ENCODE peak calls at places on chromosomes 2 and 18, in eight cellular contexts. N is HCT116, J is GM23248, Z is OCI-LY7, L is PC-3, R is hepatocyte, G is SK-N-SH, D is MM.1S. T is an unnamed sample. For H3K9me3 and H3K4me1, the result is how much of the 10 kb centered on the place peaks cover.

GRCh38 chr2:66875941-66876462 is 441.1 kb downstream of the MEIS1 start:
- DNase-seq in Z (no peak), J (no peak), R (no peak), L (no peak), G (no peak), D (no peak), N (no peak), T (no peak)

GRCh38 chr18:8765692-8766463 is 60.5 kb downstream of the MTCL1 start:
- DNase-seq in N (peak), L (no peak), D (no peak), Z (no peak), J (peak), R (peak), G (peak), T (no peak)

GRCh38 chr2:39689876-39690275 is 24.2 kb downstream of the TMEM178A start:
- DNase-seq in N (no peak), J (no peak), G (no peak), Z (no peak), L (peak), R (no peak), D (no peak), T (no peak)

GRCh38 chr2:217270801-217271121 is 410.9 kb upstream of the TNP1 start:
- DNase-seq in R (no peak), L (no peak), D (no peak), Z (no peak), N (no peak), G (no peak), J (peak), T (no peak)

GRCh38 chr2:183123117-183123958 is 905 bp upstream of the NUP35 start:
- DNase-seq in J (peak), Z (no peak), N (no peak), G (peak), R (no peak), D (no peak), L (no peak), T (no peak)

GRCh38 chr2:100376836-100377235 is 40.6 kb downstream of the CHST10 start:
- DNase-seq in D (no peak), Z (no peak), N (no peak), L (no peak), J (no peak), R (no peak), G (no peak), T (no peak)

GRCh38 chr2:8753609-8754008 is 71.8 kb downstream of the ID2 start:
- DNase-seq in Z (no peak), J (no peak), R (no peak), N (no peak), L (no peak), D (peak), G (no peak), T (no peak)

GRCh38 chr2:111119004-111119846 is 1.5 kb upstream of the BCL2L11 start:
- DNase-seq in L (no peak), N (no peak), Z (peak), G (no peak), R (peak), J (peak), D (no peak), T (peak)

GRCh38 chr2:209933499-209934458 is 68.7 kb upstream of the RPE start:
- DNase-seq in N (no peak), G (no peak), D (no peak), Z (no peak), L (peak), J (peak), R (peak), T (no peak)

GRCh38 chr18:59884331-59884730 is 15.5 kb upstream of the PMAIP1 start:
- DNase-seq in D (no peak), Z (no peak), J (no peak), N (no peak), L (no peak), G (no peak), R (no peak), T (no peak)

GRCh38 chr2:37415128-37415817 is 70.8 kb downstream of the QPCT start:
- DNase-seq in J (peak), L (peak), G (peak), R (peak), N (no peak), Z (no peak), D (no peak), T (no peak)

GRCh38 chr18:56789004-56789888 is 138.1 kb downstream of the WDR7 start:
- DNase-seq in L (peak), R (peak), G (peak), D (peak), J (peak), Z (peak), N (peak), T (peak)

GRCh38 chr2:127637236-127637630 is 8.7 kb upstream of the GPR17 start:
- DNase-seq in J (no peak), N (no peak), G (no peak), L (no peak), D (no peak), R (no peak), Z (no peak), T (no peak)

GRCh38 chr2:98586466-98587140 is 21.7 kb downstream of the COA5 start:
- DNase-seq in G (no peak), J (no peak), R (no peak), Z (no peak), D (no peak), N (no peak), L (no peak), T (no peak)

GRCh38 chr2:112888350-112888749 is 22.6 kb upstream of the IL37 start:
- DNase-seq in G (no peak), L (no peak), Z (no peak), D (peak), R (no peak), N (no peak), J (no peak), T (no peak)

GRCh38 chr18:29154196-29154757 is 977.3 kb upstream of the CDH2 start:
- DNase-seq in Z (no peak), D (no peak), G (no peak), J (peak), R (no peak), L (no peak), N (no peak), T (no peak)

GRCh38 chr2:74548285-74548918 is 5.3 kb downstream of the LOXL3 start:
- DNase-seq in Z (no peak), R (no peak), D (no peak), N (no peak), J (peak), G (peak), L (no peak), T (peak)

GRCh38 chr2:156845806-156846558 is 409.8 kb downstream of the GPD2 start:
- DNase-seq in G (no peak), J (no peak), L (peak), D (no peak), N (no peak), R (no peak), Z (no peak), T (no peak)

GRCh38 chr2:232988444-232988843 is 24.6 kb downstream of the NGEF start:
- DNase-seq in Z (no peak), D (no peak), G (no peak), R (peak), N (peak), J (peak), L (peak), T (no peak)

GRCh38 chr2:108315408-108316193 is 26.9 kb downstream of the SULT1C2 start:
- DNase-seq in Z (no peak), G (no peak), D (no peak), L (peak), N (no peak), R (peak), J (no peak), T (no peak)

GRCh38 chr2:219398721-219399333 is 11.1 kb upstream of the DNPEP start:
- DNase-seq in G (no peak), R (peak), L (peak), Z (no peak), D (peak), J (peak), N (no peak), T (no peak)

GRCh38 chr18:65287642-65288041 is 463.2 kb upstream of the CDH7 start:
- DNase-seq in N (no peak), J (no peak), G (no peak), Z (no peak), R (no peak), D (no peak), L (peak), T (no peak)

GRCh38 chr2:7061921-7062320 is 144.7 kb downstream of the RNF144A start:
- DNase-seq in D (no peak), N (no peak), G (peak), J (no peak), L (no peak), Z (no peak), R (no peak), T (no peak)

GRCh38 chr2:145957929-145958328 is 1438.0 kb upstream of the ZEB2 start:
- DNase-seq in N (no peak), R (no peak), D (peak), L (peak), G (no peak), J (peak), Z (no peak), T (no peak)

GRCh38 chr2:145961846-145962245 is 1441.9 kb upstream of the ZEB2 start:
- DNase-seq in G (no peak), L (no peak), J (peak), N (no peak), Z (no peak), D (no peak), R (no peak), T (no peak)

GRCh38 chr2:145958611-145959010 is 1438.7 kb upstream of the ZEB2 start:
- DNase-seq in Z (no peak), J (no peak), D (no peak), N (no peak), L (no peak), R (no peak), G (no peak), T (no peak)

DNA sequence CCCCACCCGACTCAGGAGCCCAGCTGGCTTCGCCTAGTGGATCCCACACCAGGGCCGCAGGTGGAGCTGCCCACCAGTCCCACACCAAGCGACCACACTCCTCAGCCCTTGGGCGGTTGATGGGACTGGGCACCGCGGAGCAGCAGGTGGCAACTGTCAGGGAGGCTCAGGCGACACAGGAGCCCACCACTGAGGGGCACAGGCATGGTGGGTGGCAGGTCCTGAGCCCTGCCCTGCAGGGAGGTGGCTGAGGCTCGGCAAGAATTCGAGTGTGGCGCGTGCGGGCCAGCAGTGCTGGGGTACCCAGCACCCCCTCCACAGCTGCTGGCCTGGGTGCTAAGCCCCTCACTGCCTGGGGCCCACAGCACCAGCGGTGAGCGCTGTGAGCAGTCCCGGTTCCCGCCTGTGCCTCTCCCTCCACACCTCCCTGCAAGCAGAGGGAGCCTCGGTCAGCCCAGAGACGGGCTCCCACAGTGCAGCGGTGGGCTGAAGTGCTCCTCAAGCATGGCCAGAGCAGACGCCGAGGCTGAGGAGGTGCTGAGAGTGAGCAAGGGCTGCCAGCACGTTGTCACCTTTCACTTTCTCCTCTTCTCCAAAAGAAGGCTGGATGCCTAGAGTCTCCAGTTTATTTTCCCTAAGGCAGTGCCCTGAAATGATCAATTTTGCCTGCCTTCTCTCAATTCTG is 1440.7 kb upstream of the ZEB2 start:
- DNase-seq in L (no peak), J (no peak), D (no peak), N (no peak), R (no peak), G (no peak), Z (no peak), T (no peak)
- H3K9me3 ChIP-seq in L (under half), J (under half), D (under half), N (under half), R (under half), G (under half), Z (under half), T (under half)

GRCh38 chr2:172283476-172283875 is 143.9 kb upstream of the ITGA6 start:
- DNase-seq in Z (no peak), G (no peak), R (no peak), D (no peak), L (no peak), N (no peak), J (peak), T (no peak)
- TF ChIP-seq EZH2phosphoT487 in Z (no peak), G (no peak), R (no peak), D (no peak), L (no peak), N (no peak), J (no peak), T (no peak)

GRCh38 chr2:54952978-54953456 is 97.2 kb downstream of the RTN4 start:
- DNase-seq in D (no peak), R (no peak), N (no peak), Z (no peak), L (peak), J (peak), G (no peak), T (no peak)
- H3K4me1 ChIP-seq in D (under half), R (under half), N (under half), Z (under half), L (under half), J (under half), G (under half), T (under half)

GRCh38 chr2:180311-180710 is 83.5 kb downstream of the SH3YL1 start:
- DNase-seq in R (no peak), N (no peak), L (no peak), Z (no peak), J (no peak), D (no peak), G (no peak), T (no peak)

GRCh38 chr2:182509-183122 is 81.2 kb downstream of the SH3YL1 start:
- DNase-seq in R (no peak), N (peak), Z (peak), L (peak), J (no peak), G (no peak), D (no peak), T (peak)

GRCh38 chr2:187825-188224 is 76.0 kb downstream of the SH3YL1 start:
- DNase-seq in Z (no peak), N (no peak), D (no peak), R (no peak), J (no peak), G (no peak), L (no peak), T (no peak)

GRCh38 chr2:185221-185620 is 78.6 kb downstream of the SH3YL1 start:
- DNase-seq in D (no peak), Z (no peak), N (no peak), J (no peak), G (no peak), R (no peak), L (peak), T (no peak)

DNA sequence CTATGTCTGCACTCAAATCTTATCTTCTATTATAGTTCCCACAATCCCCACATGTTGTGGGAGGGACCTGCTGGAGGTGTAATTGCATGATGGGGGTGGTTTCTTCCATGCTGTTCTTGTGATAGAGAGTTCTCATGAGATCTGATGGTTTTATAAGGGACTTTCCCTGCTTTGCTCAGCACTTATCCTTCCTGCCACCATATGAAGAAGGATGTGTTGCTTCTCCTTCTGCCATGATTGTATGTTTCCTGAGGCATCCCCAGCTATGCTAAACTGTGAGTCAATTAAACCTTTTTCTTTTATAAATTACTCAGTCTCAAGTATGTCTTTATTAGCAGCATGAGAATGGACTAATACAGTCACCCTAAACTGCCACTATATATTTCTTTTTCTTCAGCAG is 79.1 kb downstream of the SH3YL1 start:
- DNase-seq in Z (no peak), R (no peak), L (no peak), N (no peak), J (no peak), D (no peak), G (no peak), T (no peak)
- H3K9me3 ChIP-seq in Z (under half), R (under half), L (under half), N (under half), J (under half), D (under half), G (under half), T (under half)

DNA sequence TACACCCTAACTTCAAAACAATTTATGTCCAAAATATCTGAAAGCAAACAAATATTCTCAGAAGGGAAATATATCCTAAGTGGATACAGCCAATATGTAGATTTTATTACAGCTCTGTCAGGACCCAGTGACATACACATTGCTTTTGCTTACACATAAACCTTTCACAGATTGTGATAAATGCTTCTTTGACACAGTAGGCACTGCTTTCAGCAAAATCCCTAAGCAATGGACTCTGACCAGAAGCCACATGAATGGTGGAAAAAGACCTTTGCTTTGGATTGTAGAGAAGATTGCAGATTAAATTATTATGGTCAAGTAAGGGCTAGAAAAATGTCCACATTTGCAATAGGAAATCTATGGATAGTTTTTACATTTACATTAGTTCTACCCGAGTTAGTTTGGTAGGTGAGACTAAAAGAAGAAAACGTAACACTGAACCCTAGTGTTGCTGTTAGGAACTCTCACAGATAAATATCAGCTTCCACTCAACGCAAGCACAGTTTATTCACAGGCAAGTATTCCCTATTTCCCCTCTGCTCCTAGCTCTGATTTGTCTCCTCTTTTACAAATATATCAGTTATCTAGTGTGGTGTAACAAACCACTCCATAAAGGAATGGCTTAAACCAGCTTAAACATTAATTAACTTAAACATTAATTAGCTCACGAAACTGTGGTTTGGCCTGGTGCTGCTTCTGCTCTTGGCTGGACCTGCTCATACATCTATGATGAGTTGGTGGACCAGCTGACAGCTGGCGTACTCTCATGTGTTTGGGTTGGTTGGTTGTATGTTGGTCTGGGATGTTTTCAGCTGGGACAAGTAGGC is 23.6 kb upstream of the SERPINE2 start:
- DNase-seq in Z (no peak), G (no peak), L (no peak), R (no peak), N (no peak), D (no peak), J (no peak), T (no peak)
- TF ChIP-seq EZH2phosphoT487 in Z (no peak), G (no peak), L (no peak), R (no peak), N (no peak), D (no peak), J (no peak), T (no peak)

GRCh38 chr18:2917255-2918047 is 70.6 kb downstream of the EMILIN2 start:
- DNase-seq in Z (peak), J (no peak), D (no peak), L (no peak), N (no peak), R (no peak), G (no peak), T (peak)
- H3K4me1 ChIP-seq in Z (under half), J (under half), D (under half), L (under half), N (under half), R (under half), G (under half), T (under half)

GRCh38 chr2:237649541-237650454 is 22.4 kb downstream of the LRRFIP1 start:
- DNase-seq in Z (no peak), L (no peak), D (no peak), G (no peak), J (no peak), N (no peak), R (no peak), T (no peak)

GRCh38 chr2:237652181-237652580 is 24.8 kb downstream of the LRRFIP1 start:
- DNase-seq in G (no peak), D (no peak), L (no peak), J (no peak), N (no peak), Z (no peak), R (no peak), T (no peak)

GRCh38 chr2:237652854-237653253 is 25.5 kb downstream of the LRRFIP1 start:
- DNase-seq in R (no peak), J (no peak), Z (no peak), D (no peak), L (no peak), G (no peak), N (no peak), T (no peak)

GRCh38 chr2:237651761-237652160 is 24.4 kb downstream of the LRRFIP1 start:
- DNase-seq in L (no peak), Z (no peak), R (no peak), J (no peak), G (no peak), N (no peak), D (no peak), T (no peak)

DNA sequence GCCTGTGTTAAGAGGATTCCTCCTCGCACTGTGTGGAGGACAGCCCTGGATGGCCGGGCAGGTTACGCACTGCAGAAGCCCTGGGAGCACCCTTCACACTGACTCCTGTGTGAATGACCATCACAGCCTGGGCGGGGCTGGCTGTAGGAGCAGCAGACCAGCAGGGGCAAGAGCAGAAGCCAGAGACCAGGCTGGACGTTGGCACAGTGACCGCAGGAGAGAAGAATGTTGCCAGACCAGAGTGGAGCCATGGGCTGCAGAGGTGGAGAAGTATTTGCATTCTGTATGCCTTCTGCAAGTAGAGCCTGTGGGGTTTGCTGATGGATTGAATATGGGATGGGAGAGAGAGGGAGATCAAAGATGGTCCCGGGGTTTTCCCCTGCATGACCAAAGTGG is 23.1 kb downstream of the LRRFIP1 start:
- DNase-seq in D (no peak), G (no peak), Z (no peak), N (no peak), L (peak), J (no peak), R (no peak), T (no peak)
- H3K9me3 ChIP-seq in D (under half), G (under half), Z (under half), N (under half), L (under half), J (under half), R (under half), T (under half)

GRCh38 chr2:237435844-237436590 is 22.1 kb upstream of the COL6A3 start:
- DNase-seq in G (no peak), L (peak), R (no peak), J (peak), N (no peak), D (no peak), Z (no peak), T (no peak)
- TF ChIP-seq EZH2phosphoT487 in G (no peak), L (no peak), R (no peak), J (no peak), N (no peak), D (no peak), Z (no peak), T (no peak)

GRCh38 chr2:60532421-60532820 is 21.0 kb downstream of the BCL11A start:
- DNase-seq in D (no peak), R (no peak), Z (no peak), L (no peak), N (no peak), G (no peak), J (peak), T (no peak)
- H3K4me1 ChIP-seq in D (under half), R (half or more), Z (half or more), L (under half), N (under half), G (under half), J (under half), T (half or more)